ENCODE peak calls at places on chromosomes 4 and X, in seven cellular contexts. W, F, Q, R, A, V and L are unnamed samples.

GRCh38 chrX:2627272-2627867 is 63.7 kb upstream of the CD99 start:
- DNase-seq in V (no peak), R (no peak), Q (no peak), W (no peak), F (peak), A (peak), L (peak)

GRCh38 chr4:142005519-142005918 is 369.1 kb downstream of the IL15 start:
- DNase-seq in R (no peak), F (no peak), A (no peak), Q (no peak), V (no peak), W (no peak), L (no peak)

GRCh38 chr4:100306018-100306417 is 115.8 kb upstream of the DDIT4L start:
- DNase-seq in W (no peak), R (no peak), V (no peak), A (no peak), Q (no peak), F (peak), L (no peak)

GRCh38 chr4:69069085-69069484 is 27.2 kb upstream of the UGT2B7 start:
- DNase-seq in V (no peak), F (no peak), R (no peak), W (no peak), A (no peak), Q (no peak), L (no peak)

GRCh38 chr4:144782345-144782744 is 136.4 kb downstream of the HHIP start:
- DNase-seq in F (no peak), Q (no peak), A (no peak), R (no peak), W (no peak), V (no peak), L (no peak)

GRCh38 chrX:153446950-153447580 is 1.2 kb upstream of the TREX2 start:
- DNase-seq in V (no peak), W (no peak), F (no peak), Q (no peak), A (no peak), R (no peak), L (no peak)

GRCh38 chr4:40719008-40719623 is 30.6 kb upstream of the NSUN7 start:
- DNase-seq in W (peak), R (peak), A (no peak), V (peak), F (peak), Q (no peak), L (peak)

GRCh38 chr4:147963839-147964238 is 232.0 kb downstream of the ARHGAP10 start:
- DNase-seq in W (no peak), F (no peak), A (no peak), V (no peak), Q (peak), R (no peak), L (no peak)

GRCh38 chrX:148133099-148133725 is 152.1 kb downstream of the FMR1NB start:
- DNase-seq in A (peak), Q (no peak), F (peak), V (no peak), W (no peak), R (no peak), L (no peak)

GRCh38 chrX:12563121-12563520 is 228.1 kb upstream of the PRPS2 start:
- DNase-seq in F (peak), R (no peak), Q (no peak), W (no peak), V (no peak), A (no peak), L (no peak)

GRCh38 chrX:31572396-31572795 is 500.6 kb upstream of the FTHL17 start:
- DNase-seq in V (no peak), W (no peak), A (no peak), Q (no peak), R (peak), F (peak), L (no peak)

GRCh38 chr4:127575888-127576287 is 56.9 kb upstream of the INTU start:
- DNase-seq in Q (no peak), W (no peak), R (no peak), V (no peak), F (no peak), A (no peak), L (no peak)

GRCh38 chrX:19072372-19072771 is 49.9 kb downstream of the ADGRG2 start:
- DNase-seq in F (no peak), R (no peak), Q (no peak), V (no peak), A (no peak), W (no peak), L (no peak)

GRCh38 chr4:149604827-149605226 is 210.8 kb downstream of the IQCM start:
- DNase-seq in R (no peak), W (no peak), A (no peak), F (no peak), V (no peak), Q (no peak), L (no peak)

GRCh38 chr4:14856076-14856926 is 146.0 kb upstream of the CPEB2 start:
- DNase-seq in V (no peak), W (no peak), A (no peak), R (peak), F (peak), Q (no peak), L (peak)

GRCh38 chr4:89563431-89563830 is 255.8 kb upstream of the GPRIN3 start:
- DNase-seq in W (no peak), F (no peak), Q (no peak), A (no peak), V (no peak), R (no peak), L (no peak)

GRCh38 chrX:41591906-41592305 is 96.9 kb upstream of the GPR34 start:
- DNase-seq in F (no peak), W (no peak), V (no peak), R (no peak), A (no peak), Q (no peak), L (no peak)

GRCh38 chrX:7083468-7084396 is 63.8 kb upstream of the STS start:
- DNase-seq in V (no peak), W (no peak), R (peak), A (peak), F (peak), Q (no peak), L (peak)

GRCh38 chr4:53026233-53026632 is 164.1 kb downstream of the RASL11B start:
- DNase-seq in F (no peak), W (no peak), A (no peak), R (no peak), V (no peak), Q (no peak), L (no peak)

GRCh38 chr4:143617994-143618679 is 82.3 kb downstream of the FREM3 start:
- DNase-seq in W (no peak), Q (no peak), V (no peak), F (no peak), A (no peak), R (no peak), L (no peak)

GRCh38 chr4:152476796-152477195 is 59.1 kb downstream of the FBXW7 start:
- DNase-seq in R (no peak), W (no peak), F (no peak), A (no peak), V (no peak), Q (no peak), L (no peak)

GRCh38 chrX:115023139-115023538 is 5.7 kb upstream of the IL13RA2 start:
- DNase-seq in W (no peak), A (no peak), Q (no peak), R (peak), F (no peak), V (no peak), L (peak)

GRCh38 chrX:38841766-38842165 is 40.5 kb downstream of the MID1IP1 start:
- DNase-seq in F (no peak), R (no peak), W (no peak), Q (no peak), V (no peak), A (no peak), L (no peak)

GRCh38 chr4:78720994-78721677 is 55.0 kb upstream of the BMP2K start:
- DNase-seq in F (no peak), Q (peak), V (no peak), R (no peak), A (peak), W (no peak), L (no peak)

GRCh38 chr4:164847967-164848649 is 28.9 kb upstream of the APELA start:
- DNase-seq in Q (no peak), F (no peak), W (no peak), V (peak), R (no peak), A (no peak), L (no peak)

GRCh38 chrX:19794690-19795089 is 92.7 kb downstream of the SH3KBP1 start:
- DNase-seq in A (no peak), W (no peak), V (no peak), R (no peak), Q (no peak), F (no peak), L (no peak)

GRCh38 chrX:101009086-101009485 is 39.6 kb downstream of the ARL13A start:
- DNase-seq in W (no peak), Q (no peak), V (no peak), F (no peak), A (no peak), R (no peak), L (no peak)

GRCh38 chr4:71211748-71212147 is 127.1 kb upstream of the SLC4A4 start:
- DNase-seq in A (no peak), R (no peak), W (no peak), Q (no peak), V (no peak), F (no peak), L (no peak)

GRCh38 chr4:38130884-38131283 is 170.7 kb downstream of the PTTG2 start:
- DNase-seq in V (no peak), R (no peak), W (no peak), A (no peak), Q (no peak), F (no peak), L (no peak)

GRCh38 chr4:163693776-163694175 is 199.3 kb downstream of the TMA16 start:
- DNase-seq in V (no peak), Q (no peak), W (no peak), F (no peak), A (no peak), R (no peak), L (no peak)

GRCh38 chr4:165359501-165359900 is 19.3 kb upstream of the CPE start:
- DNase-seq in F (peak), R (no peak), W (no peak), Q (no peak), A (no peak), V (no peak), L (no peak)

GRCh38 chr4:128606173-128606572 is 203.3 kb upstream of the JADE1 start:
- DNase-seq in A (no peak), W (no peak), R (no peak), Q (no peak), V (no peak), F (peak), L (no peak)

GRCh38 chr4:128228021-128228571 is 59.5 kb downstream of the PGRMC2 start:
- DNase-seq in A (no peak), R (no peak), W (peak), Q (no peak), F (peak), V (no peak), L (peak)